ENCODE peak calls at places on chromosomes 11 and 22, in four cellular contexts. K is nucleus accumbens; O is stimulated activated effector memory CD8-positive, alpha-beta T cell treated with anti-CD3 and anti-CD28 coated beads, Interleukin-12 subunit alpha, Interleukin-12 subunit beta, amount 100 ng/mL, for 72 hours; M is frontal cortex. C is an unnamed sample.

GRCh38 chr22:38214248-38215056 is 12.7 kb downstream of the MAFF start:
- DNase-seq in K (no peak), O (peak), M (peak), C (no peak)

GRCh38 chr11:107563702-107564101 is 1.8 kb downstream of the ALKBH8 start:
- DNase-seq in K (peak), O (peak), M (no peak), C (no peak)

GRCh38 chr11:71247551-71248250 is 4.7 kb downstream of the SHANK2 start:
- DNase-seq in K (peak), O (no peak), M (no peak), C (no peak)

GRCh38 chr11:1157645-1158591 is at the start of gene MUC5AC:
- DNase-seq in K (no peak), O (no peak), M (no peak), C (no peak)

GRCh38 chr11:123404626-123405025 is 25.4 kb upstream of the GRAMD1B start:
- DNase-seq in K (no peak), O (no peak), M (no peak), C (no peak)

GRCh38 chr11:107590460-107591097 is 368 bp upstream of the ELMOD1 start:
- DNase-seq in K (no peak), O (peak), M (peak), C (no peak)

GRCh38 chr22:43993072-43993760 is 30.9 kb upstream of the PARVB start:
- DNase-seq in K (peak), O (peak), M (peak), C (peak)

GRCh38 chr11:3866206-3866605 is 10.7 kb downstream of the STIM1 start:
- DNase-seq in K (no peak), O (no peak), M (no peak), C (no peak)

GRCh38 chr11:119473901-119474681 is 51.1 kb upstream of the THY1 start:
- DNase-seq in K (no peak), O (no peak), M (no peak), C (no peak)

GRCh38 chr11:65111537-65112225 is at the start of gene TM7SF2:
- DNase-seq in K (peak), O (peak), M (peak), C (peak)

GRCh38 chr22:22928666-22929380 is 41.2 kb downstream of the IGLL5 start:
- DNase-seq in K (no peak), O (peak), M (no peak), C (peak)

GRCh38 chr22:34214372-34214771 is 294.1 kb upstream of the LARGE1 start:
- DNase-seq in K (no peak), O (no peak), M (no peak), C (no peak)

GRCh38 chr11:3735827-3736226 is 61.5 kb downstream of the NUP98 start:
- DNase-seq in K (no peak), O (no peak), M (no peak), C (no peak)

GRCh38 chr11:33930317-33931021 is 38.6 kb upstream of the LMO2 start:
- DNase-seq in K (no peak), O (no peak), M (no peak), C (no peak)

GRCh38 chr11:119852741-119853140 is 123.7 kb upstream of the NECTIN1 start:
- DNase-seq in K (no peak), O (no peak), M (no peak), C (no peak)

GRCh38 chr11:1217151-1217550 is 5.7 kb upstream of the MUC5B start:
- DNase-seq in K (no peak), O (no peak), M (no peak), C (no peak)